ENCODE peak calls at places on chromosomes 11 and 22, in four cellular contexts. S, O, P and N are unnamed samples.

GRCh38 chr11:59678118-59678812 is 9.4 kb upstream of the PATL1 start:
- ATAC-seq in P (peak; percentile 25), O (no peak), S (no peak), N (no peak)

GRCh38 chr22:24525416-24526037 is 29.4 kb downstream of the GUCD1 start:
- ATAC-seq in O (peak; percentile 80), S (peak; percentile 87), P (peak; percentile 68), N (peak; percentile 80)

GRCh38 chr11:48127521-48128183 is 89.0 kb upstream of the OR4B1 start:
- ATAC-seq in S (no peak), O (no peak), P (no peak), N (no peak)

GRCh38 chr22:19932367-19933206 is 9.0 kb upstream of the COMT start:
- ATAC-seq in P (no peak), S (peak; percentile 33), O (peak; percentile 38), N (peak; percentile 57)

GRCh38 chr22:22657712-22658111 is 13.3 kb downstream of the GGTLC2 start:
- ATAC-seq in O (no peak), S (no peak), P (no peak), N (no peak)

GRCh38 chr11:56473252-56473651 is at the start of gene OR5M3:
- ATAC-seq in P (no peak), O (no peak), S (no peak), N (no peak)

GRCh38 chr22:46027219-46028068 is 50.5 kb upstream of the WNT7B start:
- ATAC-seq in O (peak; percentile 93), P (peak; percentile 60), S (peak; percentile 81), N (peak; percentile 71)

GRCh38 chr11:18065572-18065971 is 19.5 kb upstream of the TPH1 start:
- ATAC-seq in O (peak; percentile 7), P (no peak), S (no peak), N (no peak)

GRCh38 chr11:134719397-134719796 is 307.4 kb upstream of the B3GAT1 start:
- ATAC-seq in S (no peak), O (no peak), P (no peak), N (no peak)

GRCh38 chr11:113644605-113645004 is 61.5 kb downstream of the TMPRSS5 start:
- ATAC-seq in S (no peak), P (no peak), O (no peak), N (no peak)

GRCh38 chr11:20522536-20522935 is 76.9 kb upstream of the SLC6A5 start:
- ATAC-seq in P (no peak), S (no peak), O (no peak), N (no peak)

GRCh38 chr11:19803506-19803998 is 90.9 kb downstream of the NAV2 start:
- ATAC-seq in O (peak; percentile 91), P (peak; percentile 6), S (no peak), N (no peak)

GRCh38 chr22:30743257-30744020 is 48.8 kb downstream of the OSBP2 start:
- ATAC-seq in O (no peak), P (no peak), S (no peak), N (no peak)

GRCh38 chr11:65773784-65774411 is 6.9 kb downstream of the AP5B1 start:
- ATAC-seq in O (no peak), S (no peak), P (no peak), N (no peak)

GRCh38 chr11:57546869-57547518 is 9.6 kb downstream of the SMTNL1 start:
- ATAC-seq in O (no peak), S (peak; percentile 61), P (peak; percentile 91), N (no peak)

GRCh38 chr11:75938543-75938942 is 123.5 kb downstream of the UVRAG start:
- ATAC-seq in P (peak; percentile 61), O (peak; percentile 34), S (no peak), N (no peak)

GRCh38 chr11:4578624-4579023 is 2.9 kb upstream of the OR52I2 start:
- ATAC-seq in P (no peak), S (no peak), O (no peak), N (no peak)

GRCh38 chr11:16278273-16278672 is 78.1 kb downstream of the SOX6 start:
- ATAC-seq in O (no peak), S (no peak), P (no peak), N (no peak)

GRCh38 chr11:108857382-108857781 is 192.5 kb downstream of the DDX10 start:
- ATAC-seq in P (no peak), S (no peak), O (peak; percentile 30), N (no peak)

GRCh38 chr11:83866655-83867054 is 580.5 kb upstream of the CCDC90B start:
- ATAC-seq in S (no peak), O (no peak), P (no peak), N (no peak)

GRCh38 chr11:44661311-44661717 is 65.4 kb upstream of the TSPAN18 start:
- ATAC-seq in O (peak; percentile 15), S (no peak), P (no peak), N (no peak)

GRCh38 chr11:13324709-13325108 is 47.1 kb downstream of the BMAL1 start:
- ATAC-seq in O (no peak), P (no peak), S (no peak), N (no peak)

GRCh38 chr11:116193321-116194114 is 579.3 kb downstream of the BUD13 start:
- ATAC-seq in S (no peak), P (no peak), O (peak; percentile 93), N (no peak)

GRCh38 chr11:7655253-7656217 is 17.8 kb downstream of the CYB5R2 start:
- ATAC-seq in P (no peak), O (no peak), S (no peak), N (no peak)

GRCh38 chr11:65150513-65151271 is 16.4 kb upstream of the SYVN1 start:
- ATAC-seq in S (peak; percentile 95), P (peak; percentile 100), O (peak; percentile 90), N (peak; percentile 84)

GRCh38 chr11:2287102-2287501 is 14.6 kb downstream of the C11orf21 start:
- ATAC-seq in S (no peak), P (no peak), O (no peak), N (no peak)

GRCh38 chr11:104876838-104877500 is 21.3 kb downstream of the CASP12 start:
- ATAC-seq in P (no peak), S (no peak), O (no peak), N (no peak)

GRCh38 chr22:50475652-50476002 is 792 bp upstream of the SBF1 start:
- ATAC-seq in S (peak; percentile 5), P (no peak), O (peak; percentile 1), N (no peak)

GRCh38 chr22:38069372-38070249 is 12.4 kb downstream of the PICK1 start:
- ATAC-seq in P (no peak), S (peak; percentile 74), O (no peak), N (peak; percentile 83)

GRCh38 chr11:27649800-27650199 is 50.5 kb downstream of the BDNF start:
- ATAC-seq in O (no peak), P (no peak), S (no peak), N (no peak)

GRCh38 chr11:57639321-57640067 is 10.2 kb downstream of the YPEL4 start:
- ATAC-seq in P (peak; percentile 7), S (no peak), O (no peak), N (no peak)

GRCh38 chr11:85595285-85595884 is 31.8 kb downstream of the DLG2 start:
- ATAC-seq in P (peak; percentile 58), O (peak; percentile 85), S (no peak), N (peak; percentile 51)

GRCh38 chr11:43950323-43950855 is 8.0 kb downstream of the C11orf96 start:
- ATAC-seq in S (no peak), O (peak; percentile 54), P (no peak), N (no peak)

GRCh38 chr11:76579047-76579751 is 91.3 kb downstream of the LRRC32 start:
- ATAC-seq in P (no peak), O (peak; percentile 67), S (peak; percentile 47), N (peak; percentile 47)

GRCh38 chr11:2913776-2914474 is 15.3 kb downstream of the PHLDA2 start:
- ATAC-seq in O (no peak), P (no peak), S (no peak), N (no peak)

GRCh38 chr11:111306321-111306720 is 8.0 kb downstream of the POU2AF3 start:
- ATAC-seq in P (no peak), O (no peak), S (no peak), N (no peak)

GRCh38 chr22:20239063-20239950 is 28.8 kb downstream of the RTN4R start:
- ATAC-seq in O (no peak), P (no peak), S (no peak), N (no peak)

GRCh38 chr11:117606807-117607206 is 190.2 kb downstream of the DSCAML1 start:
- ATAC-seq in P (no peak), O (no peak), S (no peak), N (no peak)

DNA sequence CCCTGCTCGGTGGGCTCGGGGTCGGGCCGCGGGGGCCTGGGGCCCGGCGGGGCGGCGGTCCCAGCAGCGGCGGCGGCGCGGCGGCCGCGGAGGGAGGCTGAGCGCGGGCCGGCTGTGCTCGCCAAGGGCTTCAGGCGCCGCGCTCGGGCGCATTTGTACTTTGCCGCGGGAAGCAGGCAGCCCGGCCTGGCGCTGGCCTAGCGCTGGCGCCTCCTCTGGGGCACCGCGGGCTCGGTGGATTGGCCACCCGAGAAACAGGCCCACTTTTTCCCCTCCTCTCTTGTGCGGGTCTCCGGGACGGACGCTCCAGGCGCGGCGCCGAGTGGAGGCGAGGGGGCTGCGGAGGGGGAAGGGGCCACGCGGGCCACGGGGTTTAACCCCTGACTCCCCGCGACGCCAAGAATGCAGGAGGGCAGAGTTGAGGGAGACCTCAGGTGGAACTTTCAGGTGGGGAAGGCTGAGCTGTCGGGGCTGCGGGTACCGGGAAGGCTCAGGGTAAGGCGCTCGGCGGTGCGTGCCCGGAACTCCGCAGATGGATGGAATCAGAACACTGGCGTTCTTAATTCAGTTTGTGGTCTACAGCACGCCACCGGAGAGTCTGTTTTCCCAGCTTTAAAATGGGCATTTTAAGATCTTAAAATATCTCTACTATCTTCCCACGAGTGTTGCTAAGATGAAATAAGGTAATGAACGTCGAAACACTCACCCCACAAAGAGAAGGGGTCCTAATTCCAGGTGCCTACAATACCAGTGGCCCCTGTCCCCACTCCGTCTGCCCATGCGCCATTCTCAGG is at the start of gene CHRDL2:
- ATAC-seq in P (no peak), S (no peak), O (peak; percentile 66), N (peak; percentile 38)
- H3K4me3 ChIP-seq in P (peak within 1 kb of the TSS; percentile 20), S (peak within 1 kb of the TSS; percentile 42), O (peak within 1 kb of the TSS; percentile 10), N (no peak within 1 kb of the TSS)

GRCh38 chr11:133522344-133522743 is 10.0 kb downstream of the OPCML start:
- ATAC-seq in O (no peak), S (no peak), P (no peak), N (no peak)
- H3K9me3 ChIP-seq in O (no peaks in the 10 kb centered on the region), S (no peaks in the 10 kb centered on the region), P (peaks cover 17% of the 10 kb centered on the region), N (no peaks in the 10 kb centered on the region)

DNA sequence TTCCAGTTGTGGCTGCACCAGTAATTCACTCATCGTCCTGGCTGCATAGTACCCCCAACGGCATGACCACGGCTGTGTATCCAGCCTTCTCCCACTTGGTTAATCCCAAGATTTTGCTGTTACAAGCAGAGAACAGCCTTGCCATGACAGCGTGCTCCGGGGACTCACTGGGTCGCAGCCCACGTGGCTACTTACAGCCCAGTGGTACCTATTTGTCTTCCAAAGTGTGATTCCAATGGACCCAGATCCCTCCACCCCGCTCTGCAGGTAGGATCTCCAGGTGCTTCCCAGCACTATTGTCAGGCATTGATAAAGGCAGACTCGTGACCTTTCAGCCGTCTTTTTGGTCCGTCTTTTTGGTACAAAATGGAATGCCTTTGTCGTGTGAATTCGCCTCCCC is 119.0 kb upstream of the FGF3 start:
- ATAC-seq in S (no peak), P (no peak), O (no peak), N (no peak)
- H3K27ac ChIP-seq in S (no peak overlapping the region), P (no peak overlapping the region), O (no peak overlapping the region), N (no peak overlapping the region)

GRCh38 chr22:40531951-40532900 is 104.3 kb downstream of the MRTFA start:
- ATAC-seq in O (no peak), P (no peak), S (no peak), N (no peak)
- H3K4me3 ChIP-seq in O (no peak overlapping the region), P (no peak overlapping the region), S (peak overlapping the region; percentile 19), N (no peak overlapping the region)

GRCh38 chr22:48434868-48435250 is 1392.8 kb downstream of the BRD1 start:
- ATAC-seq in P (no peak), O (no peak), S (no peak), N (no peak)
- H3K9me3 ChIP-seq in P (no peaks in the 10 kb centered on the region), O (no peaks in the 10 kb centered on the region), S (no peaks in the 10 kb centered on the region), N (no peaks in the 10 kb centered on the region)